ENCODE peak calls at places on chromosome X, in five cellular contexts. J is GM13977; O is T-cell; R is MV-4-11; C is stimulated activated CD4-positive, alpha-beta T cell treated with anti-CD3 and anti-CD28 coated beads, Interleukin-4, amount 100 ng/mL, for 24 hours. K is an unnamed sample.

GRCh38 chrX:10111364-10112148 is 45.2 kb upstream of the CLCN4 start:
- DNase-seq in J (peak), O (peak), R (peak), C (peak), K (peak)

GRCh38 chrX:71622347-71623104 is 4.2 kb upstream of the CXCR3 start:
- DNase-seq in J (peak), O (peak), R (peak), C (peak), K (peak)

GRCh38 chrX:155766321-155766720 is 114.8 kb upstream of the VAMP7 start:
- DNase-seq in J (no peak), O (no peak), R (no peak), C (no peak), K (no peak)

GRCh38 chrX:7139202-7140081 is 8.1 kb upstream of the STS start:
- DNase-seq in J (no peak), O (no peak), R (no peak), C (no peak), K (no peak)

GRCh38 chrX:130995351-130995967 is 62.7 kb upstream of the ARHGAP36 start:
- DNase-seq in J (no peak), O (no peak), R (no peak), C (no peak), K (no peak)

GRCh38 chrX:11665144-11666040 is at the start of gene ARHGAP6:
- DNase-seq in J (peak), O (no peak), R (no peak), C (no peak), K (no peak)

GRCh38 chrX:111869639-111870034 is 6.3 kb upstream of the TRPC5OS start:
- DNase-seq in J (peak), O (no peak), R (peak), C (no peak), K (peak)

GRCh38 chrX:150324919-150325318 is 38.2 kb upstream of the MAMLD1 start:
- DNase-seq in J (no peak), O (no peak), R (no peak), C (no peak), K (no peak)

GRCh38 chrX:49725401-49725800 is 29.6 kb upstream of the PAGE1 start:
- DNase-seq in J (no peak), O (no peak), R (no peak), C (no peak), K (no peak)

GRCh38 chrX:150316564-150316963 is 46.6 kb upstream of the MAMLD1 start:
- DNase-seq in J (no peak), O (no peak), R (no peak), C (no peak), K (no peak)

GRCh38 chrX:107449490-107450175 is at the start of gene FRMPD3:
- DNase-seq in J (no peak), O (no peak), R (no peak), C (no peak), K (peak)

GRCh38 chrX:111318901-111319300 is 48.6 kb upstream of the CAPN6 start:
- DNase-seq in J (no peak), O (no peak), R (no peak), C (no peak), K (no peak)

GRCh38 chrX:37921758-37922157 is 74.4 kb upstream of the DYNLT3 start:
- DNase-seq in J (no peak), O (no peak), R (no peak), C (no peak), K (no peak)

GRCh38 chrX:9876205-9876604 is 90.0 kb downstream of the SHROOM2 start:
- DNase-seq in J (no peak), O (no peak), R (no peak), C (no peak), K (no peak)

GRCh38 chrX:15497865-15498264 is 2.7 kb upstream of the BMX start:
- DNase-seq in J (peak), O (peak), R (no peak), C (peak), K (peak)

GRCh38 chrX:130778773-130779172 is 124.2 kb downstream of the ENOX2 start:
- DNase-seq in J (no peak), O (no peak), R (no peak), C (no peak), K (no peak)

GRCh38 chrX:134764202-134764785 is 106.0 kb upstream of the PLAC1 start:
- DNase-seq in J (peak), O (no peak), R (peak), C (no peak), K (peak)

GRCh38 chrX:53594354-53594753 is 92.2 kb downstream of the HUWE1 start:
- DNase-seq in J (no peak), O (no peak), R (peak), C (no peak), K (peak)